ENCODE peak calls at places on chromosomes 1 and 21, in nine cellular contexts. U is fibroblast of lung, P is stomach, C is cardiac muscle cell, J is gastrocnemius medialis, W is heart left ventricle, H is heart right ventricle, M is sigmoid colon, Z is choroid plexus epithelial cell. X is an unnamed sample.

GRCh38 chr1:246159290-246160227 is 347.5 kb downstream of the SMYD3 start:
- DNase-seq in J (no peak), C (no peak), W (no peak), U (no peak), Z (no peak), P (no peak), H (no peak), M (no peak), X (no peak)

GRCh38 chr1:219329606-219330005 is 155.9 kb downstream of the LYPLAL1 start:
- DNase-seq in J (no peak), P (no peak), C (peak), H (no peak), W (no peak), M (no peak), U (peak), Z (peak), X (no peak)

GRCh38 chr1:240491156-240491555 is 120.8 kb downstream of the GREM2 start:
- DNase-seq in C (peak), M (no peak), W (no peak), Z (peak), P (no peak), J (no peak), H (no peak), U (peak), X (no peak)

GRCh38 chr1:214604543-214604942 is 1.5 kb downstream of the CENPF start:
- DNase-seq in J (no peak), C (no peak), W (no peak), Z (peak), P (no peak), H (no peak), U (peak), M (no peak), X (no peak)

GRCh38 chr1:213652109-213652508 is 335.7 kb upstream of the PROX1 start:
- DNase-seq in W (no peak), H (no peak), J (no peak), Z (no peak), U (no peak), C (no peak), P (no peak), M (no peak), X (no peak)

GRCh38 chr1:36803870-36804560 is 230.3 kb downstream of the GRIK3 start:
- DNase-seq in H (no peak), U (no peak), C (no peak), W (no peak), J (no peak), M (no peak), Z (no peak), P (no peak), X (no peak)

GRCh38 chr1:67687649-67688048 is 2.6 kb downstream of the GADD45A start:
- DNase-seq in Z (peak), C (peak), P (no peak), W (no peak), J (no peak), U (peak), H (no peak), M (no peak), X (no peak)

GRCh38 chr21:15036189-15036588 is 28.6 kb downstream of the NRIP1 start:
- DNase-seq in M (no peak), Z (no peak), H (no peak), J (no peak), P (no peak), C (no peak), W (no peak), U (no peak), X (no peak)

GRCh38 chr1:81125672-81126071 is 675.1 kb upstream of the ADGRL2 start:
- DNase-seq in Z (no peak), H (no peak), J (no peak), P (no peak), C (no peak), M (no peak), W (no peak), U (no peak), X (no peak)

GRCh38 chr1:63732666-63733065 is 41.2 kb upstream of the ROR1 start:
- DNase-seq in Z (peak), U (peak), W (no peak), P (no peak), J (no peak), M (no peak), C (peak), H (no peak), X (no peak)

GRCh38 chr1:213231795-213232231 is 180.8 kb downstream of the RPS6KC1 start:
- DNase-seq in W (no peak), P (no peak), C (no peak), J (no peak), Z (peak), H (no peak), M (no peak), U (peak), X (no peak)

GRCh38 chr1:165650981-165651625 is 20.1 kb downstream of the MGST3 start:
- DNase-seq in W (no peak), M (no peak), J (no peak), U (no peak), C (no peak), P (no peak), Z (peak), H (no peak), X (no peak)

GRCh38 chr1:165647517-165647916 is 16.5 kb downstream of the MGST3 start:
- DNase-seq in U (no peak), P (no peak), Z (no peak), M (no peak), W (no peak), H (no peak), C (no peak), J (no peak), X (no peak)

GRCh38 chr1:165645654-165646366 is 14.8 kb downstream of the MGST3 start:
- DNase-seq in Z (no peak), J (peak), P (peak), M (no peak), U (peak), W (peak), C (no peak), H (no peak), X (no peak)

GRCh38 chr1:165648919-165649572 is 18.0 kb downstream of the MGST3 start:
- DNase-seq in W (no peak), H (no peak), P (no peak), U (no peak), Z (no peak), M (no peak), C (no peak), J (no peak), X (no peak)

GRCh38 chr1:165647970-165648369 is 16.9 kb downstream of the MGST3 start:
- DNase-seq in U (peak), W (no peak), P (no peak), C (peak), Z (peak), J (no peak), H (peak), M (no peak), X (no peak)
- H3K4me3 ChIP-seq in U (no peak), W (no peak), P (no peak), C (no peak), Z (no peak), J (no peak), H (no peak), M (no peak), X (no peak)

GRCh38 chr1:6447016-6447817 is 18.8 kb downstream of the TNFRSF25 start:
- DNase-seq in W (no peak), J (no peak), P (no peak), U (no peak), M (no peak), C (no peak), H (no peak), Z (no peak), X (no peak)

GRCh38 chr1:6450943-6451373 is 15.0 kb downstream of the TNFRSF25 start:
- DNase-seq in J (no peak), U (no peak), P (peak), C (no peak), Z (no peak), W (no peak), M (no peak), H (no peak), X (no peak)

GRCh38 chr1:6447818-6448748 is 17.9 kb downstream of the TNFRSF25 start:
- DNase-seq in U (no peak), W (no peak), H (no peak), P (no peak), M (no peak), C (no peak), Z (no peak), J (no peak), X (no peak)

GRCh38 chr1:6450005-6450450 is 15.9 kb downstream of the TNFRSF25 start:
- DNase-seq in P (no peak), U (no peak), C (no peak), W (no peak), M (no peak), J (no peak), H (no peak), Z (no peak), X (no peak)

DNA sequence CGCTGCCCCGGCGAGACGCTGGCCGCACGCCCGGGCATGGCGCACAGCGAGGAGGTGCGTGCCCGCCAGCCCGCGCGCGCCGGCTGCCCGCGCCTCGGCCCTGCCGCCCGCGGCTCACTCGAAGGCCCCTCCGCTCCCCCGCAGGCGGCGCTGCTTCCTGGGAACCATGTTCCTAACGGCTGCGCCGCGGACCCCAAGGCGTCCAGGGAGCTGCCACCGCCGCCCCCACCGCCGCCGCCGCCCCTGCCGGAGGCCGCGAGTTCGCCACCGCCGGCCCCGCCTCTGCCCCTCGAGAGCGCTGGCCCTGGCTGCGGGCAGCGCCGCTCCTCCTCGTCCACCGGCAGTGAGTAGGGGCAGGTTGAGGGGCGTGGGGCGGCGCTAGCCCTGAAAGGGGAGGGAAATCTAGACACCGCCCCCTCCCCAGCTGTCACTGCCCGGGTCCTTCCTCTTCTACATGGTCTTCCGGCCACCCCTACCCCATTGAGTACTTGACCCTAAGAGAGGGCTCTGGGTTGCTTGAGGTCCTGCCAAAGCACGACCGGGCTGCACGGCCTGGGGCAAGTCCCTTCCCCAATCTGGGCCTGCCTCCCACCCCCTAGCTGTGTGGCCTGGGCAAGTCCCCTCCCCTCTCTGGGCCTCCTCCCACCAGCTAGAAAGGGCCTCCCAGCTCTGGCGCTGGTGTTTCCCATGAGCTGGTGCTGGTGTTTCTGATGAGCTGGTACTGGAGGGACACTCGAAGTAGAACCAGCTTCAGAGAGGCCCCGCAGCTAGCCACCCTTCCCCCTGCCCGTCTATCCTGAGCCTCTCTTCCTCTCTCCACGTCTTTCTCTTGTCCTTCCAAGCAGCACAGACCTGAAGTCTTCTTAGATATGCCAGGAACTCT is 17.0 kb downstream of the TNFRSF25 start:
- DNase-seq in P (peak), C (peak), U (peak), M (no peak), J (no peak), H (no peak), Z (no peak), W (no peak), X (no peak)
- H3K4me3 ChIP-seq in P (peak), C (no peak), U (no peak), M (peak), J (no peak), H (no peak), Z (no peak), W (no peak), X (no peak)

DNA sequence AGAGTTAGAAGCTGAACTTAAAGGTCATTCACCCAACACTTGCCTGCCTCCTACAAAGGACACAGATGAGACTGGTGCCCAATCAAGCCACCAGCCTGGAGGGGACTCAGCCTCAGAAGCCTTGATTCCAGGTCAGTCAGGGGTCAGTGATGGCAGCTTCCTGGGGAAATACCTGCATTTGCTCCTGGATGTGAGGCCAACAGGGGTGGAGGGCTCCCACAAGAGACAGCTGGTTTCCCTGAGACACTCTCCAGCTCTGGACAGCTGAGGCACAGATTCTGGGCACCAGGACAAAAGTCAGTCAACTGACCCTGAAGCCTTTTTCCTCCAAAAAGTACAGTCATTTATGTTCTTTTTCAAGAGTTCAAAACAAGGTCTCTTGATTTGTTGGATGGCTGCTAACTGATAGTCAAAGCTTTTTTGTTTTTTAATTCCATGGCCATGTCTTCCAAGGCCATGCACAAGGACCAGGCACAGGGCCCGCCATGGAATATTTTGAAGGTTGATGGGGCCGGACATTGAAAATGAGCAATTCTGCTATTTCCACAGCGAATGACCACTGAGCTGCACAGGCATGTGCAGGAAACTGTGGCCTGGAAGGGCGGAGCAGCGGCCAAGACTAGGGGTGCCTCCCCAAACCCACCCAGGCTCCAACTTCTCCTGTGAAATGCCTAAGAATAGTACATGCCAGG is 1.8 kb downstream of the C2CD2 start:
- DNase-seq in H (no peak), C (no peak), J (no peak), W (no peak), Z (no peak), P (no peak), U (no peak), M (no peak), X (peak)
- H3K4me3 ChIP-seq in H (peak), C (no peak), J (peak), W (peak), Z (peak), P (peak), U (peak), M (peak), X (peak)

GRCh38 chr1:192158181-192158580 is at the start of gene RGS18:
- DNase-seq in Z (peak), M (no peak), W (no peak), C (peak), J (no peak), U (no peak), H (peak), P (no peak), X (no peak)
- H3K4me3 ChIP-seq in Z (no peak), M (peak), W (no peak), C (no peak), J (no peak), U (no peak), H (peak), P (no peak), X (no peak)